ENCODE peak calls at places on chromosomes 5 and 9, in four cellular contexts. Z is activated CD8-positive, alpha-beta memory T cell treated with anti-CD3 and anti-CD28 coated beads, Interleukin-2, amount 50 U/mL, for 4 hours; H is posterior vena cava; K is Karpas-422. O is an unnamed sample.

GRCh38 chr5:26482817-26483375 is 555.5 kb downstream of the CDH9 start:
- DNase-seq in Z (no peak), H (no peak), K (peak), O (peak)

GRCh38 chr9:124835026-124835501 is 18.2 kb upstream of the WDR38 start:
- DNase-seq in Z (no peak), K (no peak), H (no peak), O (peak)

GRCh38 chr9:126474786-126475485 is 138.8 kb upstream of the LMX1B start:
- DNase-seq in H (no peak), Z (no peak), K (no peak), O (no peak)

GRCh38 chr5:85132269-85132668 is 747.6 kb upstream of the EDIL3 start:
- DNase-seq in H (no peak), Z (no peak), K (no peak), O (no peak)

GRCh38 chr9:92097997-92098482 is 17.2 kb downstream of the SPTLC1 start:
- DNase-seq in Z (peak), H (peak), K (no peak), O (peak)

GRCh38 chr5:174413520-174414314 is 310.7 kb upstream of the MSX2 start:
- DNase-seq in K (no peak), H (no peak), Z (no peak), O (no peak)

GRCh38 chr9:115142502-115143265 is 24.7 kb upstream of the TNC start:
- DNase-seq in Z (no peak), K (no peak), H (no peak), O (no peak)

GRCh38 chr9:120869726-120870125 is 7.3 kb downstream of the PHF19 start:
- DNase-seq in H (no peak), Z (no peak), K (no peak), O (no peak)

GRCh38 chr5:110087829-110088228 is 398.1 kb downstream of the MAN2A1 start:
- DNase-seq in Z (no peak), H (no peak), K (no peak), O (no peak)

GRCh38 chr5:14109771-14110170 is 33.4 kb upstream of the TRIO start:
- DNase-seq in H (no peak), K (no peak), Z (no peak), O (no peak)

GRCh38 chr5:1007681-1008450 is 736 bp upstream of the NKD2 start:
- DNase-seq in Z (peak), H (peak), K (no peak), O (peak)

GRCh38 chr5:179489015-179489414 is 61.3 kb upstream of the RUFY1 start:
- DNase-seq in Z (no peak), H (no peak), K (no peak), O (no peak)

GRCh38 chr5:40743771-40744170 is 12.0 kb downstream of the TTC33 start:
- DNase-seq in Z (no peak), H (no peak), K (no peak), O (no peak)

GRCh38 chr5:145752947-145753346 is 82.2 kb downstream of the PRELID2 start:
- DNase-seq in H (no peak), Z (no peak), K (no peak), O (no peak)

GRCh38 chr9:133005221-133005760 is 25.5 kb upstream of the GTF3C5 start:
- DNase-seq in Z (no peak), K (no peak), H (peak), O (no peak)

GRCh38 chr9:14846871-14847311 is 63.3 kb downstream of the FREM1 start:
- DNase-seq in Z (peak), K (peak), H (peak), O (peak)

GRCh38 chr5:36722913-36723312 is 116.5 kb downstream of the SLC1A3 start:
- DNase-seq in Z (no peak), K (no peak), H (no peak), O (no peak)

GRCh38 chr5:141691867-141692532 is 10.0 kb upstream of the ARAP3 start:
- DNase-seq in H (peak), K (peak), Z (peak), O (peak)

GRCh38 chr9:109161471-109161870 is 5.6 kb downstream of the FRRS1L start:
- DNase-seq in Z (no peak), H (no peak), K (peak), O (no peak)

GRCh38 chr5:133655966-133656365 is 43.6 kb upstream of the FSTL4 start:
- DNase-seq in H (no peak), K (no peak), Z (no peak), O (no peak)

GRCh38 chr5:115352571-115352970 is 56.1 kb upstream of the CCDC112 start:
- DNase-seq in Z (no peak), H (no peak), K (no peak), O (no peak)

GRCh38 chr5:72556351-72557146 is 49.3 kb upstream of the ZNF366 start:
- DNase-seq in H (peak), K (no peak), Z (peak), O (peak)

GRCh38 chr5:168875839-168876238 is 296.7 kb upstream of the PANK3 start:
- DNase-seq in Z (no peak), H (no peak), K (no peak), O (peak)

GRCh38 chr9:107784235-107784958 is 294.8 kb upstream of the KLF4 start:
- DNase-seq in H (no peak), Z (no peak), K (no peak), O (peak)

GRCh38 chr9:32394381-32395049 is 10.1 kb downstream of the ACO1 start:
- DNase-seq in Z (no peak), H (no peak), K (peak), O (no peak)

GRCh38 chr9:123174887-123175518 is 93.4 kb downstream of the STRBP start:
- DNase-seq in K (peak), Z (no peak), H (no peak), O (no peak)

GRCh38 chr9:127050152-127050551 is 72.3 kb downstream of the ANGPTL2 start:
- DNase-seq in Z (no peak), H (no peak), K (no peak), O (no peak)

O was measured in adrenal gland.